ENCODE peak calls at places on chromosomes 16 and 17, in six cellular contexts. G is MM.1S, L is PC-9, Q is GM23338, N is OCI-LY7, A is SK-N-SH. C is an unnamed sample.
A peak's percentile ranks its signal among the peaks of the same experiment; 100 is the strongest.

GRCh38 chr17:45971698-45972141 is 27.3 kb upstream of the STH start:
- DNase-seq in Q (peak; percentile 65), N (no peak), L (no peak), G (no peak), A (no peak), C (no peak)

GRCh38 chr17:77571141-77571540 is 387.4 kb upstream of the TNRC6C start:
- DNase-seq in N (no peak), Q (peak; percentile 39), G (no peak), A (no peak), L (no peak), C (no peak)

GRCh38 chr16:11291021-11291716 is 10.0 kb upstream of the PRM1 start:
- DNase-seq in A (no peak), N (no peak), L (no peak), Q (peak; percentile 51), G (no peak), C (no peak)

GRCh38 chr16:19135896-19136438 is 22.2 kb downstream of the ITPRIPL2 start:
- DNase-seq in Q (no peak), G (no peak), L (peak; percentile 90), A (no peak), N (no peak), C (peak; percentile 46)

GRCh38 chr16:3652373-3653037 is 2.0 kb upstream of the DNASE1 start:
- DNase-seq in A (peak; percentile 22), L (no peak), Q (no peak), G (no peak), N (no peak), C (no peak)

GRCh38 chr17:74877592-74878543 is 5.1 kb upstream of the FDXR start:
- DNase-seq in Q (no peak), L (peak; percentile 79), A (no peak), G (no peak), N (no peak), C (peak; percentile 57)

GRCh38 chr17:17909078-17909477 is 63.1 kb downstream of the TOM1L2 start:
- DNase-seq in L (no peak), G (no peak), N (no peak), A (no peak), Q (no peak), C (no peak)

GRCh38 chr16:81779540-81780320 is 639 bp downstream of the PLCG2 start:
- DNase-seq in L (no peak), Q (peak; percentile 68), A (no peak), G (no peak), N (no peak), C (peak; percentile 45)

GRCh38 chr17:39141294-39141693 is 10.1 kb downstream of the PLXDC1 start:
- DNase-seq in Q (no peak), A (no peak), N (no peak), L (no peak), G (no peak), C (no peak)

GRCh38 chr17:69093279-69093789 is 32.6 kb upstream of the ABCA9 start:
- DNase-seq in G (no peak), A (no peak), L (no peak), N (peak; percentile 85), Q (no peak), C (no peak)

GRCh38 chr17:35774499-35774898 is 13.8 kb downstream of the C17orf50 start:
- DNase-seq in N (no peak), A (peak; percentile 85), G (no peak), L (no peak), Q (no peak), C (peak; percentile 57)

GRCh38 chr17:7043195-7043543 is 723 bp downstream of the SLC16A11 start:
- DNase-seq in L (no peak), G (peak; percentile 1), Q (no peak), N (no peak), A (peak; percentile 60), C (no peak)

GRCh38 chr16:87126403-87127025 is 190.7 kb downstream of the C16orf95 start:
- DNase-seq in Q (no peak), G (no peak), A (no peak), L (no peak), N (no peak), C (no peak)

GRCh38 chr16:78425957-78426590 is 326.6 kb downstream of the WWOX start:
- DNase-seq in L (no peak), Q (no peak), G (no peak), A (peak; percentile 19), N (no peak), C (no peak)

GRCh38 chr16:20944861-20945390 is 44.4 kb downstream of the LYRM1 start:
- DNase-seq in A (no peak), Q (peak; percentile 16), L (no peak), N (peak; percentile 29), G (peak; percentile 20), C (no peak)

GRCh38 chr16:2155091-2156024 is at the start of gene TRAF7:
- DNase-seq in L (peak; percentile 100), G (peak; percentile 100), A (peak; percentile 96), Q (peak; percentile 100), N (peak; percentile 100), C (peak; percentile 99)

GRCh38 chr17:81608082-81608481 is 28.8 kb downstream of the NPLOC4 start:
- DNase-seq in A (no peak), Q (no peak), N (no peak), L (no peak), G (no peak), C (no peak)

GRCh38 chr16:85557083-85557975 is 55.8 kb upstream of the GSE1 start:
- DNase-seq in Q (peak; percentile 48), L (no peak), A (peak; percentile 61), G (peak; percentile 18), N (peak; percentile 44), C (peak; percentile 65)

GRCh38 chr16:54015147-54015546 is 271.4 kb downstream of the IRX3 start:
- DNase-seq in Q (no peak), N (no peak), A (no peak), G (no peak), L (peak; percentile 69), C (no peak)

GRCh38 chr17:28433696-28434095 is 27.7 kb upstream of the SLC46A1 start:
- DNase-seq in G (no peak), N (no peak), Q (no peak), A (no peak), L (no peak), C (no peak)

DNA sequence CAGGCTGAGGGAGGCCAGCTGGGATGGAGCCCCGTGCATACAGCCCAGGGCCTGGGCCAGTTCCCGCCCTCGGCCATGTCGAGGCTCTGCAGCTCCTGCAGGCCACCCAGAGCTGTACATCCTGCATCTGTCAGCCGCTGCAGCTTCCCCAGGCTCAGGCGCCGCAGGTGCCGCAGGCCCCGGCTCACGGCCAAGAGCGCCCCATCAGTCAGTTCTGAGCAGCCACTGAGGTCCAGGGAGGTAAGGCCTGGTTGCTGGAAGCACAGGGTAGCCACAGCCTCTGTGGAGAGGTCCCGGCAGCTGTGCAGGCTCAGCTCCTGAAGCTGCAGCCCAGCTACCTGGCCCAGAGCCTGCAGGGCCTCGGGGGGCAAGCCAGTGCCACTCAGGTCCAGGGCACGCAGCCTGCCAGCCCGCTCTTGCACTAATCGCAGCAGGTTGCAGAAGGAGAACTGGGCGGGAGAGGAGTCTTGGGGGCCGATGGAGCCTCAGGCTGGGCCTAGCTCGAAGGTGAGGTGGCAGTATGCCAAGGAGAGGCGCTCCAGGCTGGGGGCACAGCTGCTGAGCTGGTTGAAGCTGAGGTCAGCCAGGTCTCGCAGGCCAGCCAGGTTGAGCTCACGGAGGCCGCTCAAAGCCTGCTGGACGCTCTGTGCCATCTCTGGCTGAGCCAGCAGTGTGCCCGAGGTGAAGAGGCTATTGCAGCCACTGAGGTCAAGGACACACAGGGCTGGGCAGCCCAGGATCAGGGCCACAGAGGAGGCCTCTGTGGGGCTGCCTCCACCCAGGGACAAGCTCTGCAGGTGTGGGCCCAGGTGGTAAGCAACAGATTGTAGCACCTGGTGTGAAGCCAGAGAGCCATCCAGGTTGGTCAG is 11.4 kb downstream of the ELMO3 start:
- DNase-seq in G (no peak), L (no peak), N (no peak), A (no peak), Q (peak; percentile 65), C (no peak)
- H3K36me3 ChIP-seq in G (no peaks in the 10 kb centered on the region), L (no peaks in the 10 kb centered on the region), N (no peaks in the 10 kb centered on the region), A (no peaks in the 10 kb centered on the region), Q (no peaks in the 10 kb centered on the region), C (no peaks in the 10 kb centered on the region)

DNA sequence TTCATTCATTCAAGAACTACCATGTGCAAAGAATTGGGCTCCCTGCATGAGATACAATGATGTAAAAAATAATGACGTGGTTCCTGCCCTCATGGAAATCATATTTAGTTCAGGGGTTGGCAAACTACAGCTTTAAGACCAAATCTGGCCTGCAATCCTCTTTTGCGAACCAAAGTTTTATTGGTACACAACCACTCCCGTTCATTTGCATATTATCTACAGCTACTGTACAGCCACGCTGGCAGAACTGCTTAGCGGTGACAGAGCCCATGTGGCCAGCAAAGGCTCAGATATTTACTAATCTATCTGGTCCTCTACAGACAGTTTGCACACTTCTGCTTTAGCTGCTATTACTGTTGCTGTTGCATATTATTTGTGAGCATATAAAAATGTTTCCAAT is 167.7 kb downstream of the XYLT1 start:
- DNase-seq in L (no peak), N (peak; percentile 54), G (no peak), Q (no peak), A (no peak), C (no peak)
- H3K9me2 ChIP-seq in L (no peaks in the 10 kb centered on the region), N (no peaks in the 10 kb centered on the region), G (no peaks in the 10 kb centered on the region), Q (no peaks in the 10 kb centered on the region), A (no peaks in the 10 kb centered on the region), C (no peaks in the 10 kb centered on the region)

GRCh38 chr16:24980077-24980793 is 34.9 kb downstream of the ARHGAP17 start:
- DNase-seq in Q (no peak), L (peak; percentile 78), G (no peak), N (peak; percentile 43), A (no peak), C (no peak)
- H3K27ac ChIP-seq in Q (peak overlapping the region; percentile 50), L (peak overlapping the region; percentile 23), G (no peak overlapping the region), N (peak overlapping the region; percentile 21), A (no peak overlapping the region), C (no peak overlapping the region)

DNA sequence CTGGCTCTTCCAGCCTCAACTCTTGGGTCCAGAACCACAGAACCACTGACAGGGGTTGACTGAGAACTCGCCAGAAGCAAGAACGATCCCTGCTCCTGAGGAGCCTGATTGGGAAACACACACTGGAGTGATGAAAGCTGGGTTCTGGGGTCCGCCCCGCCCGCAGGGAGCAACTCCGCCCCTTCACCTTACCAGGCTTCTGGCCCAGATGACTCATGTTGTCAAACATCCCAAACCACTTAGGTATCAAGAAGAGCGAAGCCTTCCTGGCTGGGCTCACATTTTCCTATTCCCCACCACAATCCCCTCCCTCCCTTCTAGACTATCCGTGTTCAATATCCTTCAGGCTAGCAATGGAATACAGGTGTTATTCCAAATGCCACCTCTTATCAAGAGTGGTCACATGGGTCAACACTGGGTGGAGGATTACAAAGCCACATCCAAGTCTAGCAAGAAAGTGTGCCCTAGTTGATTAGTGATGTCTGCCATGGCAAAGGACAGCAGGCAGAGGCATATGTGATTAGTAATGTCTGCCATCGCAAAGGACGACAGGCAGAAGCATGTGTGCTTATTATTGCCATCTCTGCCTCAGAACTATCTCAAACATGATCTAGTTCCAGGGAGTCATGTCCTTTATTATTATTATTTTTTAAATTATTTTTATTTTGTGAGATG is 70.5 kb downstream of the TIMM22 start:
- DNase-seq in L (peak; percentile 94), G (no peak), A (no peak), N (no peak), Q (no peak), C (peak; percentile 50)
- H3K36me3 ChIP-seq in L (peaks cover 16% of the 10 kb centered on the region), G (no peaks in the 10 kb centered on the region), A (peaks cover 39% of the 10 kb centered on the region), N (peaks cover 75% of the 10 kb centered on the region), Q (no peaks in the 10 kb centered on the region), C (peaks cover 4% of the 10 kb centered on the region)